ENCODE peak calls at places on chromosomes 13 and 19, in eight cellular contexts. G is SHP77; Z is activated CD8-positive, alpha-beta T cell treated with anti-CD3 and anti-CD28 coated beads for 36 hours; P is naive B cell; M is heart right ventricle; N is HFF-Myc; Y is RPMI7951; Q is KG1. J is an unnamed sample.

GRCh38 chr19:3625996-3626472 is 556 bp downstream of the CACTIN start:
- DNase-seq in Z (peak; percentile 29), P (no peak), M (no peak), G (no peak), Q (no peak), N (no peak), Y (no peak), J (no peak)

GRCh38 chr13:69660155-69660554 is 447.5 kb upstream of the ATXN8OS start:
- DNase-seq in N (no peak), M (no peak), Y (no peak), Q (no peak), G (no peak), P (no peak), Z (no peak), J (no peak)

GRCh38 chr19:18427752-18428131 is 8.5 kb downstream of the SSBP4 start:
- DNase-seq in Y (no peak), Q (no peak), M (no peak), P (no peak), G (no peak), N (no peak), Z (no peak), J (no peak)

GRCh38 chr19:6587998-6588507 is 2.9 kb downstream of the CD70 start:
- DNase-seq in Z (peak; percentile 9), Y (no peak), P (peak; percentile 28), Q (no peak), G (no peak), N (no peak), M (no peak), J (peak; percentile 44)

GRCh38 chr19:1357695-1358094 is 26.0 kb upstream of the NDUFS7 start:
- DNase-seq in Z (no peak), G (no peak), P (no peak), N (no peak), Y (no peak), M (no peak), Q (no peak), J (no peak)

GRCh38 chr19:40811478-40812341 is 12.7 kb downstream of the EGLN2 start:
- DNase-seq in M (no peak), P (no peak), Q (no peak), N (no peak), Z (peak; percentile 45), G (no peak), Y (no peak), J (no peak)

GRCh38 chr19:13877303-13877702 is 369 bp downstream of the NANOS3 start:
- DNase-seq in M (no peak), Z (no peak), N (no peak), Y (no peak), P (no peak), Q (no peak), G (no peak), J (no peak)

GRCh38 chr13:46640843-46641242 is 87.9 kb downstream of the LRCH1 start:
- DNase-seq in Y (no peak), M (no peak), G (no peak), N (no peak), Q (no peak), Z (no peak), P (no peak), J (no peak)

GRCh38 chr13:107799001-107799400 is 416.3 kb downstream of the LIG4 start:
- DNase-seq in P (no peak), G (no peak), Y (no peak), M (no peak), N (no peak), Q (no peak), Z (no peak), J (no peak)

GRCh38 chr19:42683917-42684513 is 56.3 kb downstream of the PSG3 start:
- DNase-seq in P (no peak), N (peak; percentile 21), Z (peak; percentile 56), Q (peak; percentile 13), M (no peak), Y (peak; percentile 46), G (no peak), J (peak; percentile 30)

GRCh38 chr13:27040826-27041108 is 130.8 kb downstream of the USP12 start:
- DNase-seq in Y (no peak), M (no peak), N (no peak), P (no peak), Z (no peak), G (no peak), Q (no peak), J (no peak)

GRCh38 chr19:12687496-12688196 is at the start of gene GNG14:
- DNase-seq in Y (no peak), M (no peak), P (no peak), N (no peak), Z (no peak), Q (no peak), G (no peak), J (no peak)

GRCh38 chr13:32734511-32734910 is 148.3 kb downstream of the PDS5B start:
- DNase-seq in M (no peak), P (no peak), Z (peak; percentile 59), G (no peak), Q (no peak), N (peak; percentile 31), Y (peak; percentile 66), J (no peak)

GRCh38 chr19:33797821-33798633 is 1.4 kb downstream of the KCTD15 start:
- DNase-seq in G (no peak), Q (no peak), Z (peak; percentile 30), N (no peak), M (peak; percentile 76), P (no peak), Y (peak; percentile 52), J (no peak)

GRCh38 chr13:35469781-35470380 is 6.6 kb downstream of the MAB21L1 start:
- DNase-seq in N (no peak), P (no peak), M (no peak), Y (no peak), G (no peak), Q (no peak), Z (no peak), J (no peak)

GRCh38 chr13:40406405-40407138 is 259.9 kb downstream of the FOXO1 start:
- DNase-seq in M (no peak), P (no peak), Y (peak; percentile 70), Z (no peak), N (peak; percentile 65), G (no peak), Q (no peak), J (no peak)

GRCh38 chr19:17380426-17381138 is 3.4 kb upstream of the PLVAP start:
- DNase-seq in Z (no peak), M (no peak), G (no peak), P (no peak), Q (no peak), Y (no peak), N (no peak), J (no peak)